ENCODE peak calls at places on chromosome 4, in eight cellular contexts. Z is activated CD8-positive, alpha-beta T cell treated with anti-CD3 and anti-CD28 coated beads for 36 hours; A is T-helper 17 cell; H is AG08395; P is GM03348; I is lung microvascular endothelial cell; C is HS-5; U is RPMI8226. E is an unnamed sample.

GRCh38 chr4:112552668-112553067 is 36.7 kb upstream of the NEUROG2 start:
- DNase-seq in I (no peak), H (peak), C (peak), P (peak), Z (no peak), U (no peak), A (no peak), E (no peak)

GRCh38 chr4:146096374-146096773 is 79.1 kb upstream of the LSM6 start:
- DNase-seq in C (no peak), Z (no peak), I (no peak), U (no peak), A (no peak), H (no peak), P (no peak), E (no peak)

GRCh38 chr4:161762796-161763195 is 401.0 kb downstream of the FSTL5 start:
- DNase-seq in I (no peak), H (peak), C (no peak), U (no peak), Z (no peak), A (no peak), P (no peak), E (no peak)

GRCh38 chr4:42104521-42104920 is 47.9 kb downstream of the BEND4 start:
- DNase-seq in Z (no peak), U (no peak), P (peak), A (no peak), I (no peak), H (peak), C (peak), E (peak)

GRCh38 chr4:8858188-8858924 is 13.3 kb downstream of the HMX1 start:
- DNase-seq in I (no peak), A (no peak), H (no peak), Z (no peak), U (no peak), P (no peak), C (no peak), E (no peak)

GRCh38 chr4:184950117-184950830 is 68.0 kb upstream of the HELT start:
- DNase-seq in U (no peak), C (no peak), P (no peak), H (no peak), Z (no peak), A (no peak), I (no peak), E (no peak)

GRCh38 chr4:48706741-48707140 is 73.3 kb downstream of the FRYL start:
- DNase-seq in U (no peak), I (no peak), Z (peak), H (no peak), P (no peak), A (no peak), C (no peak), E (peak)

GRCh38 chr4:77921701-77922100 is 59.1 kb downstream of the MRPL1 start:
- DNase-seq in H (peak), I (peak), C (peak), Z (no peak), A (no peak), U (no peak), P (peak), E (peak)

GRCh38 chr4:26256016-26256415 is 64.8 kb upstream of the RBPJ start:
- DNase-seq in C (no peak), P (peak), H (peak), I (no peak), Z (no peak), U (no peak), A (no peak), E (no peak)

GRCh38 chr4:69584135-69584534 is 55.3 kb downstream of the UGT2A2 start:
- DNase-seq in C (no peak), P (no peak), A (no peak), Z (no peak), I (no peak), H (no peak), U (no peak), E (no peak)

GRCh38 chr4:141348589-141348988 is 127.9 kb downstream of the ZNF330 start:
- DNase-seq in Z (no peak), C (no peak), I (no peak), H (no peak), P (no peak), U (no peak), A (no peak), E (no peak)

GRCh38 chr4:55475394-55476243 is 71.1 kb downstream of the CLOCK start:
- DNase-seq in C (peak), A (no peak), U (no peak), Z (peak), H (peak), I (no peak), P (peak), E (no peak)

GRCh38 chr4:189128341-189128740 is 812.3 kb upstream of the FRG1 start:
- DNase-seq in H (no peak), U (no peak), C (no peak), I (no peak), Z (no peak), A (no peak), P (no peak), E (no peak)

GRCh38 chr4:169027663-169028062 is 17.6 kb upstream of the CBR4 start:
- DNase-seq in H (no peak), Z (no peak), A (no peak), I (no peak), C (no peak), P (no peak), U (no peak), E (no peak)

GRCh38 chr4:138488527-138488926 is 246.4 kb upstream of the SLC7A11 start:
- DNase-seq in A (no peak), P (no peak), Z (no peak), C (no peak), U (no peak), I (no peak), H (no peak), E (peak)

GRCh38 chr4:107094332-107094731 is 58.2 kb upstream of the DKK2 start:
- DNase-seq in P (peak), A (no peak), U (no peak), H (peak), I (peak), C (peak), Z (no peak), E (peak)

GRCh38 chr4:112277705-112278448 is 7.8 kb downstream of the TIFA start:
- DNase-seq in H (no peak), U (no peak), I (no peak), Z (no peak), C (no peak), A (no peak), P (no peak), E (no peak)

E was measured in cardiac muscle cell.